ENCODE peak calls at places on chromosomes 4 and X, in five cellular contexts. One of them, this sample, is unnamed.

GRCh38 chrX:3728454-3728853 is 15.0 kb upstream of the PRKX start:
- DNase-seq in NCI-H1105: no peak
- DNase-seq in stimulated activated CD8-positive, alpha-beta memory T cell treated with anti-CD3 and anti-CD28 coated beads, Interleukin-4, amount 100 ng/mL, for 4 hours: no peak
- DNase-seq in neural progenitor cell: no peak
- DNase-seq in HTR-8/SVneo: no peak
- DNase-seq in this sample: no peak

GRCh38 chrX:22629105-22629725 is 356.5 kb downstream of the CBLL2 start:
- DNase-seq in NCI-H1105: no peak
- DNase-seq in neural progenitor cell: no peak
- DNase-seq in HTR-8/SVneo: peak
- DNase-seq in stimulated activated CD8-positive, alpha-beta memory T cell treated with anti-CD3 and anti-CD28 coated beads, Interleukin-4, amount 100 ng/mL, for 4 hours: no peak
- DNase-seq in this sample: no peak

GRCh38 chrX:85501349-85501748 is 121.9 kb upstream of the POF1B start:
- DNase-seq in HTR-8/SVneo: no peak
- DNase-seq in stimulated activated CD8-positive, alpha-beta memory T cell treated with anti-CD3 and anti-CD28 coated beads, Interleukin-4, amount 100 ng/mL, for 4 hours: no peak
- DNase-seq in neural progenitor cell: no peak
- DNase-seq in NCI-H1105: no peak
- DNase-seq in this sample: no peak

GRCh38 chr4:54093609-54094240 is 6.2 kb upstream of the GSX2 start:
- DNase-seq in stimulated activated CD8-positive, alpha-beta memory T cell treated with anti-CD3 and anti-CD28 coated beads, Interleukin-4, amount 100 ng/mL, for 4 hours: no peak
- DNase-seq in NCI-H1105: no peak
- DNase-seq in HTR-8/SVneo: no peak
- DNase-seq in neural progenitor cell: peak
- DNase-seq in this sample: no peak

GRCh38 chr4:169416997-169417396 is 146.2 kb upstream of the SH3RF1 start:
- DNase-seq in HTR-8/SVneo: no peak
- DNase-seq in neural progenitor cell: no peak
- DNase-seq in stimulated activated CD8-positive, alpha-beta memory T cell treated with anti-CD3 and anti-CD28 coated beads, Interleukin-4, amount 100 ng/mL, for 4 hours: no peak
- DNase-seq in NCI-H1105: peak
- DNase-seq in this sample: no peak

GRCh38 chr4:176376032-176376614 is 56.4 kb downstream of the SPCS3 start:
- DNase-seq in neural progenitor cell: peak
- DNase-seq in stimulated activated CD8-positive, alpha-beta memory T cell treated with anti-CD3 and anti-CD28 coated beads, Interleukin-4, amount 100 ng/mL, for 4 hours: no peak
- DNase-seq in NCI-H1105: no peak
- DNase-seq in HTR-8/SVneo: peak
- DNase-seq in this sample: no peak

GRCh38 chr4:77007358-77008230 is 58.0 kb downstream of the SEPTIN11 start:
- DNase-seq in neural progenitor cell: no peak
- DNase-seq in HTR-8/SVneo: peak
- DNase-seq in NCI-H1105: no peak
- DNase-seq in stimulated activated CD8-positive, alpha-beta memory T cell treated with anti-CD3 and anti-CD28 coated beads, Interleukin-4, amount 100 ng/mL, for 4 hours: no peak
- DNase-seq in this sample: no peak

GRCh38 chr4:38180456-38180855 is 220.3 kb downstream of the PTTG2 start:
- DNase-seq in HTR-8/SVneo: no peak
- DNase-seq in neural progenitor cell: no peak
- DNase-seq in NCI-H1105: no peak
- DNase-seq in stimulated activated CD8-positive, alpha-beta memory T cell treated with anti-CD3 and anti-CD28 coated beads, Interleukin-4, amount 100 ng/mL, for 4 hours: no peak
- DNase-seq in this sample: no peak

GRCh38 chr4:785332-786073 is 40.4 kb downstream of the CPLX1 start:
- DNase-seq in stimulated activated CD8-positive, alpha-beta memory T cell treated with anti-CD3 and anti-CD28 coated beads, Interleukin-4, amount 100 ng/mL, for 4 hours: no peak
- DNase-seq in neural progenitor cell: peak
- DNase-seq in HTR-8/SVneo: no peak
- DNase-seq in NCI-H1105: no peak
- DNase-seq in this sample: no peak

GRCh38 chr4:48944659-48945290 is 38.2 kb upstream of the OCIAD2 start:
- DNase-seq in stimulated activated CD8-positive, alpha-beta memory T cell treated with anti-CD3 and anti-CD28 coated beads, Interleukin-4, amount 100 ng/mL, for 4 hours: no peak
- DNase-seq in HTR-8/SVneo: no peak
- DNase-seq in neural progenitor cell: peak
- DNase-seq in NCI-H1105: no peak
- DNase-seq in this sample: no peak

GRCh38 chr4:150139297-150139696 is 61.1 kb downstream of the DCLK2 start:
- DNase-seq in NCI-H1105: no peak
- DNase-seq in neural progenitor cell: no peak
- DNase-seq in stimulated activated CD8-positive, alpha-beta memory T cell treated with anti-CD3 and anti-CD28 coated beads, Interleukin-4, amount 100 ng/mL, for 4 hours: no peak
- DNase-seq in HTR-8/SVneo: no peak
- DNase-seq in this sample: no peak

GRCh38 chr4:137300776-137301175 is 231.5 kb downstream of the PCDH18 start:
- DNase-seq in neural progenitor cell: no peak
- DNase-seq in NCI-H1105: no peak
- DNase-seq in stimulated activated CD8-positive, alpha-beta memory T cell treated with anti-CD3 and anti-CD28 coated beads, Interleukin-4, amount 100 ng/mL, for 4 hours: no peak
- DNase-seq in HTR-8/SVneo: no peak
- DNase-seq in this sample: no peak

GRCh38 chr4:125546272-125546671 is 231.5 kb downstream of the FAT4 start:
- DNase-seq in HTR-8/SVneo: no peak
- DNase-seq in neural progenitor cell: no peak
- DNase-seq in stimulated activated CD8-positive, alpha-beta memory T cell treated with anti-CD3 and anti-CD28 coated beads, Interleukin-4, amount 100 ng/mL, for 4 hours: no peak
- DNase-seq in NCI-H1105: no peak
- DNase-seq in this sample: no peak

GRCh38 chrX:71941145-71941544 is 30.5 kb downstream of the NHSL2 start:
- DNase-seq in HTR-8/SVneo: no peak
- DNase-seq in NCI-H1105: no peak
- DNase-seq in neural progenitor cell: no peak
- DNase-seq in stimulated activated CD8-positive, alpha-beta memory T cell treated with anti-CD3 and anti-CD28 coated beads, Interleukin-4, amount 100 ng/mL, for 4 hours: no peak
- DNase-seq in this sample: no peak

GRCh38 chr4:95059630-95060029 is 301.9 kb downstream of the BMPR1B start:
- DNase-seq in neural progenitor cell: no peak
- DNase-seq in NCI-H1105: no peak
- DNase-seq in stimulated activated CD8-positive, alpha-beta memory T cell treated with anti-CD3 and anti-CD28 coated beads, Interleukin-4, amount 100 ng/mL, for 4 hours: no peak
- DNase-seq in HTR-8/SVneo: no peak
- DNase-seq in this sample: no peak

GRCh38 chr4:101346562-101347266 is 612 bp downstream of the PPP3CA start:
- DNase-seq in neural progenitor cell: peak
- DNase-seq in NCI-H1105: peak
- DNase-seq in HTR-8/SVneo: no peak
- DNase-seq in stimulated activated CD8-positive, alpha-beta memory T cell treated with anti-CD3 and anti-CD28 coated beads, Interleukin-4, amount 100 ng/mL, for 4 hours: peak
- DNase-seq in this sample: no peak